ENCODE peak calls at places on chromosomes 13 and 19, in five cellular contexts. One of them, this sample, is unnamed.
A peak's percentile ranks its signal among the peaks of the same experiment; 100 is the strongest.

GRCh38 chr13:33742321-33742720 is 75.6 kb upstream of the RFC3 start:
- DNase-seq in CD4-positive, alpha-beta T cell: no peak
- DNase-seq in stimulated activated CD8-positive, alpha-beta memory T cell treated with anti-CD3 and anti-CD28 coated beads, Interleukin-7, amount 100 ng/mL, for 4 hours: no peak
- DNase-seq in ELR: no peak
- DNase-seq in stimulated activated CD4-positive, alpha-beta T cell treated with anti-CD3 and anti-CD28 coated beads, Interleukin-15, amount 100 ng/mL, for 24 hours: no peak
- DNase-seq in this sample: no peak

GRCh38 chr19:42042455-42043170 is 27.4 kb downstream of the GRIK5 start:
- DNase-seq in CD4-positive, alpha-beta T cell: no peak
- DNase-seq in stimulated activated CD8-positive, alpha-beta memory T cell treated with anti-CD3 and anti-CD28 coated beads, Interleukin-7, amount 100 ng/mL, for 4 hours: no peak
- DNase-seq in ELR: no peak
- DNase-seq in stimulated activated CD4-positive, alpha-beta T cell treated with anti-CD3 and anti-CD28 coated beads, Interleukin-15, amount 100 ng/mL, for 24 hours: no peak
- DNase-seq in this sample: no peak

GRCh38 chr13:28984326-28984725 is 164.2 kb downstream of the MTUS2 start:
- DNase-seq in CD4-positive, alpha-beta T cell: no peak
- DNase-seq in stimulated activated CD8-positive, alpha-beta memory T cell treated with anti-CD3 and anti-CD28 coated beads, Interleukin-7, amount 100 ng/mL, for 4 hours: no peak
- DNase-seq in ELR: no peak
- DNase-seq in stimulated activated CD4-positive, alpha-beta T cell treated with anti-CD3 and anti-CD28 coated beads, Interleukin-15, amount 100 ng/mL, for 24 hours: no peak
- DNase-seq in this sample: no peak

GRCh38 chr19:42176649-42176989 is 40.9 kb downstream of the DEDD2 start:
- DNase-seq in CD4-positive, alpha-beta T cell: no peak
- DNase-seq in stimulated activated CD8-positive, alpha-beta memory T cell treated with anti-CD3 and anti-CD28 coated beads, Interleukin-7, amount 100 ng/mL, for 4 hours: no peak
- DNase-seq in ELR: no peak
- DNase-seq in stimulated activated CD4-positive, alpha-beta T cell treated with anti-CD3 and anti-CD28 coated beads, Interleukin-15, amount 100 ng/mL, for 24 hours: no peak
- DNase-seq in this sample: no peak

GRCh38 chr19:35268546-35269424 is at the start of gene USF2:
- DNase-seq in CD4-positive, alpha-beta T cell: peak; percentile 59
- DNase-seq in stimulated activated CD8-positive, alpha-beta memory T cell treated with anti-CD3 and anti-CD28 coated beads, Interleukin-7, amount 100 ng/mL, for 4 hours: no peak
- DNase-seq in ELR: peak; percentile 77
- DNase-seq in stimulated activated CD4-positive, alpha-beta T cell treated with anti-CD3 and anti-CD28 coated beads, Interleukin-15, amount 100 ng/mL, for 24 hours: peak; percentile 80
- DNase-seq in this sample: no peak

GRCh38 chr13:85549819-85550218 is 249.4 kb downstream of the SLITRK6 start:
- DNase-seq in CD4-positive, alpha-beta T cell: no peak
- DNase-seq in stimulated activated CD8-positive, alpha-beta memory T cell treated with anti-CD3 and anti-CD28 coated beads, Interleukin-7, amount 100 ng/mL, for 4 hours: no peak
- DNase-seq in ELR: no peak
- DNase-seq in stimulated activated CD4-positive, alpha-beta T cell treated with anti-CD3 and anti-CD28 coated beads, Interleukin-15, amount 100 ng/mL, for 24 hours: no peak
- DNase-seq in this sample: no peak

GRCh38 chr13:48950507-48950886 is 25.2 kb upstream of the FNDC3A start:
- DNase-seq in CD4-positive, alpha-beta T cell: no peak
- DNase-seq in stimulated activated CD8-positive, alpha-beta memory T cell treated with anti-CD3 and anti-CD28 coated beads, Interleukin-7, amount 100 ng/mL, for 4 hours: no peak
- DNase-seq in ELR: peak; percentile 48
- DNase-seq in stimulated activated CD4-positive, alpha-beta T cell treated with anti-CD3 and anti-CD28 coated beads, Interleukin-15, amount 100 ng/mL, for 24 hours: no peak
- DNase-seq in this sample: no peak

GRCh38 chr19:49596954-49597702 is 6.1 kb downstream of the PRR12 start:
- DNase-seq in CD4-positive, alpha-beta T cell: no peak
- DNase-seq in stimulated activated CD8-positive, alpha-beta memory T cell treated with anti-CD3 and anti-CD28 coated beads, Interleukin-7, amount 100 ng/mL, for 4 hours: no peak
- DNase-seq in ELR: no peak
- DNase-seq in stimulated activated CD4-positive, alpha-beta T cell treated with anti-CD3 and anti-CD28 coated beads, Interleukin-15, amount 100 ng/mL, for 24 hours: no peak
- DNase-seq in this sample: no peak

GRCh38 chr19:2186071-2186846 is 22.5 kb downstream of the DOT1L start:
- DNase-seq in CD4-positive, alpha-beta T cell: no peak
- DNase-seq in stimulated activated CD8-positive, alpha-beta memory T cell treated with anti-CD3 and anti-CD28 coated beads, Interleukin-7, amount 100 ng/mL, for 4 hours: no peak
- DNase-seq in ELR: no peak
- DNase-seq in stimulated activated CD4-positive, alpha-beta T cell treated with anti-CD3 and anti-CD28 coated beads, Interleukin-15, amount 100 ng/mL, for 24 hours: no peak
- DNase-seq in this sample: no peak

GRCh38 chr19:2426661-2427322 is 594 bp downstream of the TIMM13 start:
- DNase-seq in CD4-positive, alpha-beta T cell: peak; percentile 44
- DNase-seq in stimulated activated CD8-positive, alpha-beta memory T cell treated with anti-CD3 and anti-CD28 coated beads, Interleukin-7, amount 100 ng/mL, for 4 hours: no peak
- DNase-seq in ELR: peak; percentile 63
- DNase-seq in stimulated activated CD4-positive, alpha-beta T cell treated with anti-CD3 and anti-CD28 coated beads, Interleukin-15, amount 100 ng/mL, for 24 hours: peak; percentile 71
- DNase-seq in this sample: no peak

GRCh38 chr13:31987535-31988170 is 43.9 kb upstream of the FRY start:
- DNase-seq in CD4-positive, alpha-beta T cell: no peak
- DNase-seq in stimulated activated CD8-positive, alpha-beta memory T cell treated with anti-CD3 and anti-CD28 coated beads, Interleukin-7, amount 100 ng/mL, for 4 hours: no peak
- DNase-seq in ELR: no peak
- DNase-seq in stimulated activated CD4-positive, alpha-beta T cell treated with anti-CD3 and anti-CD28 coated beads, Interleukin-15, amount 100 ng/mL, for 24 hours: no peak
- DNase-seq in this sample: no peak

GRCh38 chr13:78816592-78816991 is 157.6 kb upstream of the OBI1 start:
- DNase-seq in CD4-positive, alpha-beta T cell: no peak
- DNase-seq in stimulated activated CD8-positive, alpha-beta memory T cell treated with anti-CD3 and anti-CD28 coated beads, Interleukin-7, amount 100 ng/mL, for 4 hours: no peak
- DNase-seq in ELR: no peak
- DNase-seq in stimulated activated CD4-positive, alpha-beta T cell treated with anti-CD3 and anti-CD28 coated beads, Interleukin-15, amount 100 ng/mL, for 24 hours: no peak
- DNase-seq in this sample: no peak

GRCh38 chr13:98480915-98481510 is 95.9 kb downstream of the STK24 start:
- DNase-seq in CD4-positive, alpha-beta T cell: no peak
- DNase-seq in stimulated activated CD8-positive, alpha-beta memory T cell treated with anti-CD3 and anti-CD28 coated beads, Interleukin-7, amount 100 ng/mL, for 4 hours: no peak
- DNase-seq in ELR: peak; percentile 61
- DNase-seq in stimulated activated CD4-positive, alpha-beta T cell treated with anti-CD3 and anti-CD28 coated beads, Interleukin-15, amount 100 ng/mL, for 24 hours: peak; percentile 63
- DNase-seq in this sample: peak; percentile 40

GRCh38 chr13:64272681-64273080 is 2857.0 kb upstream of the PCDH20 start:
- DNase-seq in CD4-positive, alpha-beta T cell: no peak
- DNase-seq in stimulated activated CD8-positive, alpha-beta memory T cell treated with anti-CD3 and anti-CD28 coated beads, Interleukin-7, amount 100 ng/mL, for 4 hours: no peak
- DNase-seq in ELR: no peak
- DNase-seq in stimulated activated CD4-positive, alpha-beta T cell treated with anti-CD3 and anti-CD28 coated beads, Interleukin-15, amount 100 ng/mL, for 24 hours: no peak
- DNase-seq in this sample: no peak

GRCh38 chr13:96771501-96772367 is 222.5 kb downstream of the OXGR1 start:
- DNase-seq in CD4-positive, alpha-beta T cell: no peak
- DNase-seq in stimulated activated CD8-positive, alpha-beta memory T cell treated with anti-CD3 and anti-CD28 coated beads, Interleukin-7, amount 100 ng/mL, for 4 hours: no peak
- DNase-seq in ELR: no peak
- DNase-seq in stimulated activated CD4-positive, alpha-beta T cell treated with anti-CD3 and anti-CD28 coated beads, Interleukin-15, amount 100 ng/mL, for 24 hours: no peak
- DNase-seq in this sample: no peak

GRCh38 chr19:29658221-29658991 is 6.9 kb upstream of the PLEKHF1 start:
- DNase-seq in CD4-positive, alpha-beta T cell: no peak
- DNase-seq in stimulated activated CD8-positive, alpha-beta memory T cell treated with anti-CD3 and anti-CD28 coated beads, Interleukin-7, amount 100 ng/mL, for 4 hours: no peak
- DNase-seq in ELR: peak; percentile 17
- DNase-seq in stimulated activated CD4-positive, alpha-beta T cell treated with anti-CD3 and anti-CD28 coated beads, Interleukin-15, amount 100 ng/mL, for 24 hours: no peak
- DNase-seq in this sample: no peak

GRCh38 chr13:32314968-32315254 is 252 bp downstream of the ZAR1L start:
- DNase-seq in CD4-positive, alpha-beta T cell: peak; percentile 58
- DNase-seq in stimulated activated CD8-positive, alpha-beta memory T cell treated with anti-CD3 and anti-CD28 coated beads, Interleukin-7, amount 100 ng/mL, for 4 hours: peak; percentile 66
- DNase-seq in ELR: peak; percentile 70
- DNase-seq in stimulated activated CD4-positive, alpha-beta T cell treated with anti-CD3 and anti-CD28 coated beads, Interleukin-15, amount 100 ng/mL, for 24 hours: peak; percentile 64
- DNase-seq in this sample: peak; percentile 62

GRCh38 chr19:5479958-5480357 is 24.7 kb downstream of the ZNRF4 start:
- DNase-seq in CD4-positive, alpha-beta T cell: no peak
- DNase-seq in stimulated activated CD8-positive, alpha-beta memory T cell treated with anti-CD3 and anti-CD28 coated beads, Interleukin-7, amount 100 ng/mL, for 4 hours: no peak
- DNase-seq in ELR: no peak
- DNase-seq in stimulated activated CD4-positive, alpha-beta T cell treated with anti-CD3 and anti-CD28 coated beads, Interleukin-15, amount 100 ng/mL, for 24 hours: no peak
- DNase-seq in this sample: no peak

GRCh38 chr13:114225610-114226009 is 9.1 kb upstream of the CDC16 start:
- DNase-seq in CD4-positive, alpha-beta T cell: peak; percentile 34
- DNase-seq in stimulated activated CD8-positive, alpha-beta memory T cell treated with anti-CD3 and anti-CD28 coated beads, Interleukin-7, amount 100 ng/mL, for 4 hours: no peak
- DNase-seq in ELR: no peak
- DNase-seq in stimulated activated CD4-positive, alpha-beta T cell treated with anti-CD3 and anti-CD28 coated beads, Interleukin-15, amount 100 ng/mL, for 24 hours: peak; percentile 19
- DNase-seq in this sample: no peak

This sample was measured in SHP77 treated with DMSO at 0.1 percent for 48 hours.